ENCODE peak calls at places on chromosomes 13 and 19, in ten cellular contexts. I is Peyer's patch, V is mucosa of descending colon, H is SK-N-SH, J is PC-9, S is adrenal gland, F is OCI-LY7, L is prostate gland, W is colonic mucosa, R is heart left ventricle. K is an unnamed sample.

GRCh38 chr19:3670258-3670795 is 29.9 kb downstream of the PIP5K1C start:
- DNase-seq in I (peak; percentile 71), V (peak; percentile 53), H (no peak), J (no peak), S (peak; percentile 35), F (no peak), L (peak; percentile 15), W (peak; percentile 49), R (peak; percentile 84), K (no peak)

GRCh38 chr19:48858984-48859710 is 9.3 kb downstream of the PLEKHA4 start:
- DNase-seq in I (peak; percentile 82), V (peak; percentile 78), H (no peak), J (no peak), S (no peak), F (peak; percentile 79), L (no peak), W (peak; percentile 73), R (no peak), K (peak; percentile 82)

GRCh38 chr13:90806905-90807304 is 540.6 kb upstream of the MIR17HG start:
- DNase-seq in I (no peak), V (no peak), H (no peak), J (no peak), S (no peak), F (no peak), L (no peak), W (no peak), R (no peak), K (no peak)

GRCh38 chr13:114140131-114140908 is 7.9 kb upstream of the RASA3 start:
- DNase-seq in I (no peak), V (peak; percentile 63), H (no peak), J (no peak), S (no peak), F (no peak), L (no peak), W (no peak), R (peak; percentile 14), K (no peak)

GRCh38 chr19:518292-519231 is 11.3 kb downstream of the TPGS1 start:
- DNase-seq in I (no peak), V (peak; percentile 67), H (no peak), J (no peak), S (no peak), F (no peak), L (no peak), W (no peak), R (peak; percentile 25), K (peak; percentile 51)

GRCh38 chr13:44011036-44011435 is 131.3 kb downstream of the LACC1 start:
- DNase-seq in I (no peak), V (no peak), H (no peak), J (no peak), S (peak; percentile 63), F (no peak), L (no peak), W (no peak), R (no peak), K (no peak)

GRCh38 chr19:48329167-48329891 is 4.0 kb downstream of the EMP3 start:
- DNase-seq in I (peak; percentile 65), V (no peak), H (no peak), J (no peak), S (no peak), F (peak; percentile 64), L (no peak), W (no peak), R (no peak), K (peak; percentile 43)

GRCh38 chr19:40467007-40467565 is 285 bp downstream of the SPTBN4 start:
- DNase-seq in I (no peak), V (peak; percentile 49), H (peak; percentile 73), J (no peak), S (peak; percentile 39), F (no peak), L (no peak), W (no peak), R (no peak), K (peak; percentile 20)

GRCh38 chr13:39538826-39539555 is 64.0 kb downstream of the LHFPL6 start:
- DNase-seq in I (no peak), V (no peak), H (no peak), J (no peak), S (no peak), F (no peak), L (no peak), W (no peak), R (no peak), K (no peak)

GRCh38 chr19:12647490-12648071 is 19.0 kb downstream of the MAN2B1 start:
- DNase-seq in I (peak; percentile 80), V (peak; percentile 90), H (peak; percentile 88), J (peak; percentile 13), S (peak; percentile 87), F (no peak), L (peak; percentile 33), W (peak; percentile 87), R (peak; percentile 67), K (no peak)

GRCh38 chr13:49776871-49777270 is 15.6 kb downstream of the KPNA3 start:
- DNase-seq in I (no peak), V (no peak), H (no peak), J (no peak), S (no peak), F (no peak), L (no peak), W (no peak), R (no peak), K (no peak)

GRCh38 chr13:24663089-24663395 is 17.2 kb upstream of the ATP12A start:
- DNase-seq in I (no peak), V (no peak), H (no peak), J (no peak), S (no peak), F (no peak), L (no peak), W (no peak), R (no peak), K (no peak)

DNA sequence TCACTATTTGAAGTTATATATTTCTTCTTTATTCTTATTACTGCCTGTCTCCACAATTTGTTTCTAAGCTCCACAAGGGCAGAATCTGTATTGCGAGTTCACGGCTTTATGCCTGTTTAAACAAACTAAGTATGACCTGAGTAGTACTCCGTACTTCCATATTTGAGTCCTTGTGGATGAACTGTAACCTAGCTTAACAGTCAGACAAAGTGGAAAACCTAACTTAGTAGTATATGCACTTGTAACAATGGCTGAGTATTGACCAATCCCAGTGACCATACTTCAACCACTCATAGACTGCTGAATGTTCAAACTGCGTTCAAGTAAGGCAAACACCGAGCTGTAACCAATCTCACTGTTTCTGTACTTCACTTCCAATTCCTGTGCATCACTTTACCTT is 292.7 kb downstream of the PCDH9 start:
- DNase-seq in I (no peak), V (no peak), H (no peak), J (no peak), S (no peak), F (no peak), L (no peak), W (no peak), R (no peak), K (no peak)
- TF ChIP-seq CTCF in I (no peak), V (no peak), H (no peak), J (no peak), S (no peak), F (no peak), L (no peak), W (no peak), R (no peak), K (no peak)

GRCh38 chr19:13756210-13756609 is 8.1 kb upstream of the MRI1 start:
- DNase-seq in I (no peak), V (no peak), H (no peak), J (peak; percentile 0), S (no peak), F (no peak), L (no peak), W (no peak), R (no peak), K (no peak)

GRCh38 chr19:13761423-13761822 is 2.9 kb upstream of the MRI1 start:
- DNase-seq in I (no peak), V (no peak), H (no peak), J (no peak), S (no peak), F (no peak), L (no peak), W (no peak), R (no peak), K (no peak)

GRCh38 chr19:13762635-13763235 is 1.6 kb upstream of the MRI1 start:
- DNase-seq in I (no peak), V (no peak), H (no peak), J (no peak), S (no peak), F (no peak), L (no peak), W (no peak), R (no peak), K (no peak)

GRCh38 chr19:13758795-13759194 is 5.5 kb upstream of the MRI1 start:
- DNase-seq in I (no peak), V (no peak), H (no peak), J (peak; percentile 10), S (no peak), F (no peak), L (no peak), W (no peak), R (no peak), K (no peak)

GRCh38 chr19:13757805-13758772 is 6.2 kb upstream of the MRI1 start:
- DNase-seq in I (no peak), V (no peak), H (no peak), J (no peak), S (no peak), F (no peak), L (no peak), W (no peak), R (no peak), K (no peak)
- H3K36me3 ChIP-seq in I (peaks cover 98% of the 10 kb centered on the region), V (no peaks in the 10 kb centered on the region), H (peaks cover 44% of the 10 kb centered on the region), J (peaks cover 18% of the 10 kb centered on the region), S (no peaks in the 10 kb centered on the region), F (peaks cover 86% of the 10 kb centered on the region), L (peaks cover 21% of the 10 kb centered on the region), W (peaks cover 23% of the 10 kb centered on the region), R (peaks cover 27% of the 10 kb centered on the region), K (peaks cover 31% of the 10 kb centered on the region)

GRCh38 chr19:42250666-42251531 is 4.0 kb downstream of the ERF start:
- DNase-seq in I (no peak), V (peak; percentile 42), H (peak; percentile 48), J (no peak), S (no peak), F (no peak), L (no peak), W (no peak), R (peak; percentile 57), K (no peak)
- H3K4me3 ChIP-seq in I (no peak overlapping the region), V (no peak overlapping the region), H (peak overlapping the region; percentile 17), J (no peak overlapping the region), S (peak overlapping the region; percentile 90), F (no peak overlapping the region), L (no peak overlapping the region), W (no peak overlapping the region), R (peak overlapping the region; percentile 6), K (no peak overlapping the region)

DNA sequence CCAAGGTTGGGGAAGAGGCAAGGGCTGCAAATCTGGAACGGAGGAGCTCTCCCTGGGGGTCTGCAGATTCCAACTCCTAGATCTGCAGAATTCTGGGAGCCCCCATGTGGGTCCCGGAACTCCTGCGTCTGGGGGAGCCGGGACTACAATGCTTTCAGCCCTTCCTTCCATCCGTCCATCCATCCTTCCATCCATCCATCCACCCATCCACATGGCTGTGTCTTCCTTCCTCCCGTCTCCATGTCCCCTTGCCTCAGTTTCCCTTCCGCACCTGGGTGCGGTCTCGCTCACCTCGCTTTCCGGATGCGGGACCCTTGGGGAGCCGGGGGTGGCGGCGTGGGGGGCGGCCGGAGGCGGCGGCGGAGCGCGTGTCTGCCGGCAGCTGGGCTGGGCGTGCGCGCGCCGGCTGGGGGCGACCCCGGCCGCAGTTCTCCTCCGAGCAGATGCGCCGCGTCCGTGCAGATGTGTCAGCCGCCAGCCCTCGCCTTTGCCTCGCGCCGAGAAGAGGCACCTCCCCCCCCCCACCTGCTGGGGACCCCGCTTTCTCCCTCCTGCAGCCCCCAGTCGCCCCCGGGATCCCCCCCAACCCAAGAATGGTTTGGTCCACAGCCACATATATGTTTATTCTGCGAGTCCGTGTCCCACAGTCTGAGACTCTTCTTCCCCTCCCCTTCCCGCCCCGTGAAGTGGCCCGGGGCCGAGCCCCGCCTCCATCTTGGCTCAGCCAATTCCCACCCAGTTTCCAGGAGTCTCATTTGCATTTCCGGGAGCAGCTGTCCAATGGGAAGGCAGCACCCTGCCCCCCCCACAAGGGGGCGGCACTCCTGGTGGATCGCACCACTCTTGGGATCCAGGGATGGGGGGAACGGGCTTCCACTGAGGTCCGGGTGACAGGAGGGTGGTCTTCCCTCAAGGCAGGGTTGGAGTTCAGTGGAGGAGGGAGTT is 8.8 kb downstream of the ISOC2 start:
- DNase-seq in I (peak; percentile 56), V (peak; percentile 71), H (peak; percentile 98), J (peak; percentile 61), S (peak; percentile 87), F (peak; percentile 76), L (peak; percentile 16), W (peak; percentile 63), R (peak; percentile 72), K (peak; percentile 58)
- TF ChIP-seq CTCF in I (no peak), V (no peak), H (no peak), J (peak; percentile 38), S (no peak), F (no peak), L (no peak), W (no peak), R (no peak), K (no peak)